ENCODE peak calls at places on chromosomes 11 and 22, in seven cellular contexts. J, R, M, X, S, Y and F are unnamed samples.
A peak's percentile ranks its signal among the peaks of the same experiment; 100 is the strongest.

GRCh38 chr11:122756417-122756816 is 81.9 kb upstream of the CRTAM start:
- DNase-seq in X (no peak), J (no peak), Y (peak; percentile 49), M (peak; percentile 34), S (peak; percentile 78), R (peak; percentile 76), F (peak; percentile 47)

GRCh38 chr22:35561796-35562526 is 21.3 kb downstream of the RASD2 start:
- DNase-seq in S (no peak), X (peak; percentile 31), Y (no peak), J (peak; percentile 47), R (no peak), M (no peak), F (no peak)

GRCh38 chr11:75802913-75803820 is 11.8 kb upstream of the UVRAG start:
- DNase-seq in X (peak; percentile 84), S (peak; percentile 74), Y (peak; percentile 61), J (peak; percentile 73), R (peak; percentile 78), M (peak; percentile 83), F (peak; percentile 63)

GRCh38 chr11:123179571-123179970 is 15.5 kb downstream of the CLMP start:
- DNase-seq in R (no peak), Y (no peak), M (no peak), S (no peak), X (no peak), J (no peak), F (no peak)

GRCh38 chr11:94885133-94885532 is 88.2 kb downstream of the CWC15 start:
- DNase-seq in Y (no peak), M (no peak), S (no peak), R (no peak), J (no peak), X (peak; percentile 96), F (no peak)

GRCh38 chr11:8070417-8071101 is 10.5 kb upstream of the TUB start:
- DNase-seq in X (peak; percentile 50), R (no peak), J (peak; percentile 74), M (no peak), S (no peak), Y (no peak), F (no peak)

GRCh38 chr11:35553831-35554230 is 28.4 kb upstream of the PAMR1 start:
- DNase-seq in M (no peak), S (no peak), J (peak; percentile 93), R (no peak), X (peak; percentile 68), Y (no peak), F (no peak)

GRCh38 chr22:25350551-25350971 is 131.1 kb downstream of the CRYBB2 start:
- DNase-seq in J (no peak), R (no peak), X (no peak), S (no peak), M (peak; percentile 16), Y (no peak), F (no peak)

GRCh38 chr11:65425971-65426838 is 3.6 kb downstream of the NEAT1 start:
- DNase-seq in R (no peak), X (peak; percentile 89), J (peak; percentile 89), S (peak; percentile 10), Y (no peak), M (peak; percentile 40), F (peak; percentile 74)

GRCh38 chr22:24424001-24424900 is 3.1 kb upstream of the ADORA2A start:
- DNase-seq in X (no peak), J (no peak), M (no peak), Y (peak; percentile 30), R (no peak), S (no peak), F (peak; percentile 50)

GRCh38 chr11:110778351-110778750 is 66.1 kb upstream of the ARHGAP20 start:
- DNase-seq in Y (no peak), S (peak; percentile 35), M (no peak), J (peak; percentile 57), R (no peak), X (no peak), F (no peak)

GRCh38 chr22:36323855-36324331 is 63.9 kb downstream of the MYH9 start:
- DNase-seq in Y (peak; percentile 89), R (peak; percentile 90), J (peak; percentile 66), M (no peak), X (no peak), S (no peak), F (no peak)

GRCh38 chr22:29635734-29636357 is 32.4 kb downstream of the NF2 start:
- DNase-seq in M (no peak), R (no peak), Y (no peak), J (peak; percentile 79), X (peak; percentile 60), S (no peak), F (peak; percentile 24)

GRCh38 chr11:83061883-83062282 is 9.8 kb downstream of the RAB30 start:
- DNase-seq in J (no peak), X (no peak), R (no peak), Y (no peak), S (no peak), M (no peak), F (no peak)

GRCh38 chr11:33310720-33311500 is 53.7 kb downstream of the HIPK3 start:
- DNase-seq in M (no peak), J (no peak), R (no peak), S (no peak), Y (no peak), X (no peak), F (no peak)

GRCh38 chr11:87767615-87768014 is 407.6 kb downstream of the RAB38 start:
- DNase-seq in R (no peak), M (no peak), Y (no peak), X (no peak), J (no peak), S (no peak), F (no peak)

GRCh38 chr11:110519816-110520215 is 90.1 kb downstream of the FDX1 start:
- DNase-seq in S (no peak), M (no peak), X (no peak), J (no peak), Y (no peak), R (no peak), F (no peak)

GRCh38 chr11:19455731-19456130 is 215.0 kb upstream of the E2F8 start:
- DNase-seq in Y (no peak), X (no peak), S (no peak), M (no peak), R (peak; percentile 58), J (peak; percentile 80), F (no peak)

GRCh38 chr22:36171941-36172340 is 11.4 kb upstream of the APOL3 start:
- DNase-seq in M (no peak), S (no peak), X (no peak), Y (no peak), J (no peak), R (no peak), F (no peak)

GRCh38 chr11:110712643-110713468 is 619 bp upstream of the ARHGAP20 start:
- DNase-seq in J (peak; percentile 75), M (no peak), X (no peak), R (peak; percentile 40), S (peak; percentile 18), Y (no peak), F (no peak)

GRCh38 chr11:12799373-12799835 is 125.2 kb downstream of the TEAD1 start:
- DNase-seq in R (no peak), X (no peak), J (no peak), S (no peak), M (no peak), Y (no peak), F (no peak)

GRCh38 chr11:65505434-65506315 is 6.8 kb downstream of the MALAT1 start:
- DNase-seq in S (no peak), M (no peak), Y (peak; percentile 19), X (no peak), J (peak; percentile 58), R (peak; percentile 50), F (peak; percentile 24)

GRCh38 chr11:105610796-105611361 is 1.0 kb downstream of the GRIA4 start:
- DNase-seq in J (no peak), S (no peak), M (no peak), X (no peak), R (no peak), Y (no peak), F (no peak)
- H3K4me3 ChIP-seq in J (peak overlapping the region; percentile 54), S (peak overlapping the region; percentile 50), M (peak overlapping the region; percentile 52), X (no peak overlapping the region), R (no peak overlapping the region), Y (peak overlapping the region; percentile 40), F (no peak overlapping the region)

GRCh38 chr11:64318694-64319420 is 936 bp downstream of the PRDX5 start:
- DNase-seq in J (no peak), S (no peak), X (no peak), R (no peak), Y (no peak), M (no peak), F (no peak)

GRCh38 chr11:64321533-64321932 is 3.6 kb downstream of the PRDX5 start:
- DNase-seq in J (no peak), R (no peak), M (peak; percentile 87), X (peak; percentile 76), Y (no peak), S (no peak), F (no peak)

GRCh38 chr11:64321026-64321425 is 3.1 kb downstream of the PRDX5 start:
- DNase-seq in S (no peak), J (no peak), R (no peak), M (no peak), X (no peak), Y (no peak), F (no peak)

GRCh38 chr11:64319421-64319761 is 1.5 kb downstream of the PRDX5 start:
- DNase-seq in X (no peak), J (no peak), S (no peak), R (no peak), M (no peak), Y (no peak), F (no peak)

GRCh38 chr11:64320556-64320955 is 2.6 kb downstream of the PRDX5 start:
- DNase-seq in Y (no peak), M (no peak), J (no peak), X (no peak), S (no peak), R (no peak), F (no peak)
- H3K4me1 ChIP-seq in Y (peaks cover 5% of the 10 kb centered on the region), M (peaks cover 57% of the 10 kb centered on the region), J (no peaks in the 10 kb centered on the region), X (peaks cover 28% of the 10 kb centered on the region), S (peaks cover 5% of the 10 kb centered on the region), R (no peaks in the 10 kb centered on the region), F (peaks cover 26% of the 10 kb centered on the region)

GRCh38 chr11:61749607-61750217 is 2.7 kb upstream of the MYRF start:
- DNase-seq in X (no peak), M (no peak), S (no peak), R (no peak), Y (no peak), J (no peak), F (no peak)
- H3K4me3 ChIP-seq in X (no peak overlapping the region), M (no peak overlapping the region), S (no peak overlapping the region), R (no peak overlapping the region), Y (no peak overlapping the region), J (no peak overlapping the region), F (no peak overlapping the region)

DNA sequence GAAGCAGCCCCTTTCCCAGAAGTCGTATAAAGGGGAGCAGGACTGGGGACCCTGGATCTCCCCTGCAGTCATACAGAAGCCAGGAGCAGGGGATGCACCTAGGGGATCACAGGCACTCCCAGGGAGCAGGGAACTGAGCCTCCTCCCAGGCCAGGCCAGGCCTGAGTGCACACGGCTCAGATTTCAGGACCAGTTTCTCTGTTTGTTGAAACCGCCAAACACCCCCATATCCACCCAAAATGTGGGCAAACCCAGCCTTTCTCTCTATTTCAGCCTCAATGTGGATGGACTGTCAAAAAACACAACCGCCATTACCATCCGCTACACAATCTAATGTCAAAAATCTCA is 17.5 kb downstream of the MN1 start:
- DNase-seq in M (no peak), R (no peak), S (no peak), Y (no peak), X (no peak), J (no peak), F (no peak)
- H3K4me1 ChIP-seq in M (no peaks in the 10 kb centered on the region), R (peaks cover 4% of the 10 kb centered on the region), S (no peaks in the 10 kb centered on the region), Y (peaks cover 2% of the 10 kb centered on the region), X (no peaks in the 10 kb centered on the region), J (no peaks in the 10 kb centered on the region), F (no peaks in the 10 kb centered on the region)